ENCODE peak calls at places on chromosomes 16 and 17, in eight cellular contexts. O, H, M, K, W, G, U and C are unnamed samples.

GRCh38 chr16:19094542-19095365 is 19.0 kb upstream of the ITPRIPL2 start:
- DNase-seq in O (peak; percentile 56), H (no peak), M (no peak), K (no peak), W (no peak), G (no peak), U (peak; percentile 88), C (no peak)

GRCh38 chr17:35068249-35068648 is 4.7 kb upstream of the RFFL start:
- DNase-seq in O (no peak), H (no peak), M (no peak), K (no peak), W (no peak), G (no peak), U (no peak), C (no peak)

GRCh38 chr16:85448557-85449194 is 164.4 kb upstream of the GSE1 start:
- DNase-seq in O (no peak), H (no peak), M (no peak), K (no peak), W (no peak), G (peak; percentile 86), U (peak; percentile 79), C (no peak)

GRCh38 chr16:25126820-25127232 is 15.3 kb downstream of the LCMT1 start:
- DNase-seq in O (no peak), H (no peak), M (peak; percentile 38), K (peak; percentile 60), W (no peak), G (no peak), U (peak; percentile 35), C (peak; percentile 91)

GRCh38 chr17:80968602-80969029 is 23.0 kb upstream of the CHMP6 start:
- DNase-seq in O (no peak), H (no peak), M (no peak), K (no peak), W (no peak), G (peak; percentile 86), U (no peak), C (peak; percentile 49)

GRCh38 chr17:15096511-15096910 is 168.6 kb downstream of the PMP22 start:
- DNase-seq in O (no peak), H (no peak), M (no peak), K (no peak), W (no peak), G (no peak), U (no peak), C (no peak)

GRCh38 chr16:15857779-15858560 is 1.1 kb upstream of the MYH11 start:
- DNase-seq in O (no peak), H (no peak), M (no peak), K (peak; percentile 38), W (no peak), G (peak; percentile 79), U (no peak), C (peak; percentile 50)

GRCh38 chr17:61219460-61219859 is 180.2 kb upstream of the TBX2 start:
- DNase-seq in O (no peak), H (no peak), M (no peak), K (no peak), W (no peak), G (peak; percentile 39), U (no peak), C (peak; percentile 77)

GRCh38 chr17:75601057-75601987 is 13.7 kb downstream of the MYO15B start:
- DNase-seq in O (peak; percentile 96), H (peak; percentile 47), M (peak; percentile 85), K (peak; percentile 82), W (no peak), G (peak; percentile 83), U (peak; percentile 77), C (peak; percentile 5)

GRCh38 chr17:2393184-2393953 is 7.5 kb downstream of the MNT start:
- DNase-seq in O (no peak), H (no peak), M (peak; percentile 89), K (peak; percentile 81), W (no peak), G (peak; percentile 94), U (peak; percentile 42), C (peak; percentile 78)

GRCh38 chr16:67345401-67345800 is 18.8 kb downstream of the LRRC36 start:
- DNase-seq in O (no peak), H (no peak), M (no peak), K (no peak), W (no peak), G (no peak), U (no peak), C (no peak)

GRCh38 chr16:69741519-69741918 is 13.2 kb downstream of the NOB1 start:
- DNase-seq in O (no peak), H (no peak), M (no peak), K (no peak), W (no peak), G (no peak), U (no peak), C (peak; percentile 67)

DNA sequence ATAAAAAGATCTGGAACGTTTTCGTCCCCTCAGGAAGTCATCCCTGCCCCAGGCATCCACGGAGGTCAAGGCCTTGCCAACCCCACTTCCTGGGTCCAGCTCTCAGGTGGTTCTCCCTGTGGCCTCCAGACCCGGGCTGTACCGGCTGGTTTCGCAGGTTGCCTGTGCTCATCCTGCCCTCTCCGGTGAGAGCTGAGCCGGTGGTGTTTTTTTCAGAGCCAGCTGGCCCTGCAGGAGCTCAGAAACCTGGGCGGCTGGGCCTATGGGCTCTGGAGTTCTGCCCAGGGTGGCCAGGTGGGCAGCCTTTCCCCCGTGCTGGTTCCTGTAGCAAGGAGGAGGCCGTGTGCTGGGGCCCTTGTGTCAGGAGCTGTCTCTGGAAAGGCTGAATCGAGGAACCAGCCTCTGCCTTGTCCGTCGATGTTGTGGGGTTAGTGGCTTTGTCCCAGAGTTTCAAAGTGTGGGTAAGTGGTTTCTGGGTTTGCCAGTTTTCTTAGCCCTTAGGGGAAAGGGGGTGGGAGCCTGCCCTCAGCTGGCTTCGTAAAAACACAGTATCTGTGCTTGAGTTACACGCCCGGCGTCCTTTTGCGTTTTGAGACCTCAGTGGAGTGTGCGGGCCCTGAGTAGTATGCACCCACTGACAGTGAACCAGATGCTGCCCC is 23.6 kb downstream of the C16orf90 start:
- DNase-seq in O (no peak), H (no peak), M (no peak), K (no peak), W (no peak), G (no peak), U (no peak), C (no peak)
- TF ChIP-seq RAD21 in O (no peak), H (no peak), M (no peak), K (no peak), W (no peak), G (no peak), U (no peak), C (no peak)

GRCh38 chr16:88338111-88338510 is 44.6 kb upstream of the ZNF469 start:
- DNase-seq in O (no peak), H (no peak), M (no peak), K (no peak), W (no peak), G (no peak), U (no peak), C (no peak)

GRCh38 chr16:88338896-88339295 is 43.9 kb upstream of the ZNF469 start:
- DNase-seq in O (no peak), H (no peak), M (no peak), K (no peak), W (no peak), G (no peak), U (no peak), C (no peak)

GRCh38 chr16:88335150-88335685 is 47.5 kb upstream of the ZNF469 start:
- DNase-seq in O (no peak), H (no peak), M (no peak), K (no peak), W (no peak), G (no peak), U (no peak), C (no peak)

GRCh38 chr16:88337021-88337420 is 45.7 kb upstream of the ZNF469 start:
- DNase-seq in O (no peak), H (no peak), M (no peak), K (no peak), W (no peak), G (no peak), U (no peak), C (peak; percentile 10)

GRCh38 chr16:88337538-88337937 is 45.2 kb upstream of the ZNF469 start:
- DNase-seq in O (no peak), H (no peak), M (no peak), K (no peak), W (no peak), G (no peak), U (no peak), C (no peak)
- TF ChIP-seq RAD21 in O (no peak), H (no peak), M (no peak), K (no peak), W (no peak), G (no peak), U (no peak), C (no peak)

GRCh38 chr17:57396515-57396921 is 140.2 kb downstream of the MSI2 start:
- DNase-seq in O (no peak), H (no peak), M (no peak), K (no peak), W (no peak), G (no peak), U (no peak), C (no peak)

GRCh38 chr17:57393368-57393767 is 137.0 kb downstream of the MSI2 start:
- DNase-seq in O (no peak), H (no peak), M (no peak), K (no peak), W (no peak), G (no peak), U (no peak), C (no peak)

GRCh38 chr17:57391857-57392256 is 135.5 kb downstream of the MSI2 start:
- DNase-seq in O (no peak), H (no peak), M (no peak), K (no peak), W (no peak), G (no peak), U (no peak), C (no peak)

GRCh38 chr17:57395721-57396321 is 139.5 kb downstream of the MSI2 start:
- DNase-seq in O (no peak), H (no peak), M (no peak), K (no peak), W (no peak), G (no peak), U (no peak), C (no peak)

DNA sequence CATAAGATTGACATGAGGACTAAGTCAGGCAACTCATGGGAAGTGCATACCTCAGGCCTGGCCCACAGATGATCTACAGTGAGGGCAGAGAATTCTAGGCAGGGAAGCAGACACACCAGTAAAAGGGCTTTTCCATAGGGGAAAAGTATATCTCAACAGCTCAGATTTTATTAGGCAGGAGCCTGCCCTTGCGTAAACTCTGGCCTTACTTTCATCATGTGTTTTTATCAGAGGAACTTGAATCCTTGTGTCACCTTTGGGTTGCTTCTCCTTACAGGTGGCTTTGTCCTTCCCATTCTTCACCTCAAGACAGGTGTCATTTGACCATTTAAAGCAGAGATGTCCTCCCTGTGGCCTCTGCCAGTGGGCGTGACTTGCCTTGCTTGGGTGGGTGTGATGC is 138.1 kb downstream of the MSI2 start:
- DNase-seq in O (no peak), H (no peak), M (no peak), K (no peak), W (no peak), G (no peak), U (no peak), C (no peak)
- TF ChIP-seq RAD21 in O (no peak), H (no peak), M (no peak), K (no peak), W (no peak), G (no peak), U (no peak), C (no peak)

DNA sequence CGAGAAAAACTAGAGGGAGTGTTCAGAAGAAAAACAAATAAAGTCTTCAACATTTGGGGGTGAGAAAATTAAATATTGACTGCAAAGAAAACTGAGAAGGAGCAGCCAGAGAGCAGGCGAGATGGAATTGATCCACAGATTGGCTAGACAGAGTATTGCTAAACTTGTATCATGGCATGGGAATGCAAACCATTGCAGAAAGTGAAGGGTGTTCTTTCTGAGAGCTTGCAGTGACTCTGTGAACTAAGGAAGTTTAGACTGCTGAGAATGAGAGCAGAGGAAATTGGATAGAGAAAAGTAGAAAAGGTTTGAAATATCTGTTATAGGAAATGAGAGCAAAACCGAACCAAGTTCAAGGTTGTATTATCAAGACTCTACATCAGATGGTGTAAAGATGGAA is 191.5 kb downstream of the HS3ST3A1 start:
- DNase-seq in O (no peak), H (no peak), M (no peak), K (no peak), W (no peak), G (no peak), U (no peak), C (no peak)
- TF ChIP-seq RAD21 in O (no peak), H (no peak), M (no peak), K (no peak), W (no peak), G (no peak), U (no peak), C (no peak)